ENCODE peak calls at places on chromosomes 16 and 17, in seven cellular contexts. U is SK-N-SH, R is T47D, O is HCT116, Y is GM12878, V is K562, Q is HepG2. I is an unnamed sample.

GRCh38 chr16:53626816-53627215 is 76.8 kb downstream of the RPGRIP1L start:
- DNase-seq in U (no peak), R (no peak), O (no peak), Y (no peak), V (no peak), Q (no peak), I (no peak)

GRCh38 chr17:1871743-1872142 is 41.9 kb downstream of the RPA1 start:
- DNase-seq in U (no peak), R (no peak), O (no peak), Y (no peak), V (no peak), Q (no peak), I (no peak)

GRCh38 chr17:32519769-32520701 is 33.2 kb downstream of the CDK5R1 start:
- DNase-seq in U (peak), R (no peak), O (no peak), Y (peak), V (no peak), Q (peak), I (no peak)

GRCh38 chr17:70100983-70101382 is 26.0 kb downstream of the KCNJ16 start:
- DNase-seq in U (peak), R (peak), O (no peak), Y (no peak), V (no peak), Q (no peak), I (no peak)

GRCh38 chr16:86052115-86052670 is 153.2 kb downstream of the IRF8 start:
- DNase-seq in U (no peak), R (no peak), O (no peak), Y (no peak), V (no peak), Q (no peak), I (no peak)

GRCh38 chr16:649646-650045 is 481 bp downstream of the WDR90 start:
- DNase-seq in U (peak), R (no peak), O (no peak), Y (no peak), V (no peak), Q (no peak), I (no peak)

GRCh38 chr16:65786916-65787315 is 579.6 kb upstream of the CDH5 start:
- DNase-seq in U (no peak), R (no peak), O (no peak), Y (no peak), V (no peak), Q (no peak), I (peak)

GRCh38 chr17:10149573-10150399 is 48.6 kb downstream of the GAS7 start:
- DNase-seq in U (no peak), R (peak), O (peak), Y (peak), V (peak), Q (no peak), I (no peak)

GRCh38 chr16:10122546-10122945 is 59.7 kb downstream of the GRIN2A start:
- DNase-seq in U (peak), R (no peak), O (no peak), Y (no peak), V (peak), Q (peak), I (no peak)

GRCh38 chr17:31595076-31595475 is 203.6 kb downstream of the RAB11FIP4 start:
- DNase-seq in U (no peak), R (no peak), O (no peak), Y (no peak), V (no peak), Q (no peak), I (no peak)

GRCh38 chr17:77555741-77556291 is 402.7 kb upstream of the TNRC6C start:
- DNase-seq in U (peak), R (no peak), O (no peak), Y (no peak), V (no peak), Q (no peak), I (no peak)

GRCh38 chr17:63601439-63602371 is 1.0 kb downstream of the TACO1 start:
- DNase-seq in U (no peak), R (no peak), O (no peak), Y (no peak), V (peak), Q (peak), I (no peak)

GRCh38 chr17:335691-336090 is 16.9 kb downstream of the RPH3AL start:
- DNase-seq in U (no peak), R (no peak), O (no peak), Y (no peak), V (no peak), Q (no peak), I (no peak)

GRCh38 chr16:55876854-55877253 is 1.7 kb upstream of the CES5A start:
- DNase-seq in U (no peak), R (no peak), O (no peak), Y (no peak), V (no peak), Q (no peak), I (no peak)

GRCh38 chr16:56269824-56270684 is 78.8 kb downstream of the GNAO1 start:
- DNase-seq in U (no peak), R (peak), O (no peak), Y (no peak), V (peak), Q (peak), I (no peak)

GRCh38 chr16:87860553-87861299 is 8.6 kb downstream of the SLC7A5 start:
- DNase-seq in U (peak), R (peak), O (no peak), Y (no peak), V (peak), Q (peak), I (no peak)

GRCh38 chr16:27225536-27226360 is 22.4 kb downstream of the KDM8 start:
- DNase-seq in U (no peak), R (no peak), O (no peak), Y (no peak), V (no peak), Q (no peak), I (no peak)

GRCh38 chr17:27106347-27106981 is 187.4 kb upstream of the WSB1 start:
- DNase-seq in U (no peak), R (no peak), O (no peak), Y (no peak), V (peak), Q (no peak), I (no peak)

GRCh38 chr17:1641065-1641403 is 4.5 kb downstream of the SCARF1 start:
- DNase-seq in U (peak), R (no peak), O (no peak), Y (no peak), V (no peak), Q (no peak), I (no peak)

GRCh38 chr16:53053967-53054669 is 673 bp upstream of the CHD9 start:
- DNase-seq in U (peak), R (peak), O (no peak), Y (no peak), V (peak), Q (peak), I (no peak)

GRCh38 chr17:34998205-34998604 is 17.9 kb downstream of the LIG3 start:
- DNase-seq in U (peak), R (peak), O (peak), Y (peak), V (peak), Q (peak), I (peak)

GRCh38 chr17:72560303-72561247 is 439.8 kb downstream of the SOX9 start:
- DNase-seq in U (peak), R (peak), O (peak), Y (no peak), V (peak), Q (peak), I (no peak)

GRCh38 chr16:15729152-15729551 is 79.1 kb downstream of the NDE1 start:
- DNase-seq in U (no peak), R (no peak), O (no peak), Y (no peak), V (no peak), Q (no peak), I (no peak)

GRCh38 chr16:57000271-57001025 is 11.1 kb downstream of the NLRC5 start:
- DNase-seq in U (no peak), R (no peak), O (peak), Y (peak), V (no peak), Q (no peak), I (no peak)

GRCh38 chr17:27473748-27474609 is 17.7 kb downstream of the KSR1 start:
- DNase-seq in U (no peak), R (peak), O (no peak), Y (peak), V (peak), Q (no peak), I (no peak)

GRCh38 chr17:21119247-21119944 is 7.4 kb upstream of the DHRS7B start:
- DNase-seq in U (peak), R (peak), O (peak), Y (no peak), V (peak), Q (peak), I (no peak)

GRCh38 chr17:4658478-4659305 is 17.2 kb upstream of the ALOX15 start:
- DNase-seq in U (peak), R (no peak), O (no peak), Y (no peak), V (peak), Q (no peak), I (no peak)

GRCh38 chr17:63446218-63446980 is at the start of gene CYB561:
- DNase-seq in U (peak), R (peak), O (peak), Y (no peak), V (peak), Q (no peak), I (no peak)

GRCh38 chr16:48950184-48950583 is 331.5 kb downstream of the CBLN1 start:
- DNase-seq in U (no peak), R (no peak), O (no peak), Y (no peak), V (no peak), Q (no peak), I (no peak)

GRCh38 chr17:76643553-76644148 is at the start of gene ST6GALNAC1:
- DNase-seq in U (no peak), R (no peak), O (no peak), Y (no peak), V (peak), Q (no peak), I (no peak)

GRCh38 chr17:1745513-1746020 is 2.9 kb downstream of the SERPINF2 start:
- DNase-seq in U (no peak), R (no peak), O (no peak), Y (no peak), V (no peak), Q (no peak), I (no peak)

GRCh38 chr16:6611535-6611934 is 721.1 kb upstream of the RBFOX1 start:
- DNase-seq in U (no peak), R (peak), O (no peak), Y (no peak), V (peak), Q (no peak), I (peak)

GRCh38 chr17:2485543-2485942 is 26.1 kb downstream of the METTL16 start:
- DNase-seq in U (no peak), R (peak), O (no peak), Y (no peak), V (no peak), Q (peak), I (no peak)

GRCh38 chr16:58651965-58652348 is 22.3 kb upstream of the CNOT1 start:
- DNase-seq in U (no peak), R (no peak), O (no peak), Y (no peak), V (no peak), Q (no peak), I (no peak)

GRCh38 chr17:47279062-47279801 is 25.6 kb downstream of the ITGB3 start:
- DNase-seq in U (no peak), R (peak), O (no peak), Y (peak), V (peak), Q (no peak), I (no peak)

GRCh38 chr17:80445152-80446110 is 30.5 kb downstream of the ENDOV start:
- DNase-seq in U (no peak), R (no peak), O (no peak), Y (no peak), V (no peak), Q (no peak), I (no peak)
- TF ChIP-seq JUND in U (no peak), R (no peak), O (no peak), Y (no peak), V (no peak), Q (no peak), I (no peak)

GRCh38 chr17:57294629-57295501 is 38.5 kb downstream of the MSI2 start:
- DNase-seq in U (peak), R (no peak), O (peak), Y (no peak), V (peak), Q (peak), I (no peak)

GRCh38 chr17:57293077-57293476 is 36.8 kb downstream of the MSI2 start:
- DNase-seq in U (no peak), R (peak), O (peak), Y (no peak), V (no peak), Q (peak), I (no peak)

GRCh38 chr17:57296231-57296630 is 39.9 kb downstream of the MSI2 start:
- DNase-seq in U (no peak), R (no peak), O (no peak), Y (no peak), V (no peak), Q (no peak), I (no peak)

GRCh38 chr17:57294075-57294474 is 37.8 kb downstream of the MSI2 start:
- DNase-seq in U (no peak), R (no peak), O (no peak), Y (no peak), V (no peak), Q (no peak), I (no peak)

GRCh38 chr17:57295526-57296023 is 39.3 kb downstream of the MSI2 start:
- DNase-seq in U (no peak), R (no peak), O (peak), Y (no peak), V (no peak), Q (no peak), I (no peak)
- TF ChIP-seq JUND in U (peak), R (no peak), O (peak), Y (no peak), V (no peak), Q (no peak), I (no peak)

DNA sequence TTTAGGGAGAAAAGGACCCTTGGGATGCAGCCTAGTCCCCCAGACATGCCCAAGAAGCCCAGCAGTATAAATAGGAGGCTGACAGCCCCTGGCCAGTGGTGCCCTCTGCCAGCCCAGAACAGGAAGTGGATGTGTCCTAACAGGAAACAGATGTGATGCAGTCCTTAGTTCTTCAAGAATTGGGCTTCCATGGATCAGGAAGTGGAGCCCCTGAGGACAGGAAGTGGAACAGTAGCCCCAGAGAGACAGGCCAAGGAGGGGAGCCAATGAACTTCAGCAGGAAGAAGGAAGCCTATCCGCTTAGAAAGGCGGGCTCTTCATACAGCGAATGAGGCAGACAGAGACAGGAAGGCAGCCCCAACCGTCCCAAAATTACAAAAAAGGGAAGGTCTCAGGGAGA is 7.2 kb downstream of the CTF1 start:
- DNase-seq in U (peak), R (no peak), O (no peak), Y (no peak), V (peak), Q (peak), I (no peak)
- TF ChIP-seq JUND in U (no peak), R (no peak), O (no peak), Y (no peak), V (no peak), Q (no peak), I (no peak)

DNA sequence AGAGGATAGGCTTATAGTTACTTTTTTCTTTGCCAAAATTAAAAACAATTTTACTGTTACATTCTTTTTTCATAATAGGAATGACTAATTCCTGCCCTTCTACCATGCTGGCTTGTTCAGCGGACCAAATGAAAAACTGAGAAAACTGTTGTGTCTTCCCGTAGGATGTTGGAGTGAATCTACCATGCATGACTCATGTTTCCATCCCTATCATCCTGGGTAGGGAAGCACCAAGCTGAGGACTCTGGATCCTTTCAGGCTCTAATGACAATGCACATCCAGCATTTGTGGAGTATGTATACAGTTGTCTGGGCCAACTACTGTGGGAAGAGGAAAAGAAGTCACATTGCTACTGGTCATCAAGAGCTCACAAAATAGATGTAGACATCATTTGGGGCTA is 41.1 kb upstream of the DHX8 start:
- DNase-seq in U (no peak), R (no peak), O (no peak), Y (no peak), V (no peak), Q (no peak), I (no peak)
- TF ChIP-seq JUND in U (peak), R (no peak), O (no peak), Y (no peak), V (no peak), Q (no peak), I (no peak)

GRCh38 chr16:84959045-84959576 is 52.2 kb downstream of the ZDHHC7 start:
- DNase-seq in U (no peak), R (peak), O (no peak), Y (no peak), V (peak), Q (peak), I (no peak)
- TF ChIP-seq JUND in U (no peak), R (no peak), O (no peak), Y (no peak), V (peak), Q (no peak), I (no peak)

GRCh38 chr17:78589885-78590284 is 12.7 kb upstream of the DNAH17 start:
- DNase-seq in U (no peak), R (no peak), O (no peak), Y (no peak), V (no peak), Q (no peak), I (no peak)
- TF ChIP-seq JUND in U (no peak), R (no peak), O (no peak), Y (no peak), V (no peak), Q (no peak), I (no peak)

GRCh38 chr16:84667600-84668309 is 19.4 kb downstream of the KLHL36 start:
- DNase-seq in U (peak), R (no peak), O (no peak), Y (no peak), V (no peak), Q (no peak), I (no peak)
- TF ChIP-seq JUND in U (no peak), R (no peak), O (no peak), Y (no peak), V (no peak), Q (no peak), I (no peak)